ENCODE peak calls at places on chromosomes 4 and X, in five cellular contexts. One of them, this sample, is unnamed.

GRCh38 chrX:107894038-107894437 is 68.4 kb downstream of the MID2 start:
- DNase-seq in stimulated activated CD8-positive, alpha-beta memory T cell treated with anti-CD3 and anti-CD28 coated beads, Interleukin-7, amount 100 ng/mL, for 1 hour: no peak
- DNase-seq in NCI-H345: peak; percentile 44
- DNase-seq in activated CD8-positive, alpha-beta memory T cell treated with anti-CD3 and anti-CD28 coated beads, Interleukin-2, amount 50 U/mL, for 4 hours: no peak
- DNase-seq in activated naive CD8-positive, alpha-beta T cell treated with anti-CD3 and anti-CD28 coated beads for 36 hours: peak; percentile 8
- DNase-seq in this sample: peak; percentile 12

GRCh38 chrX:65644621-65645287 is 22.7 kb upstream of the MSN start:
- DNase-seq in stimulated activated CD8-positive, alpha-beta memory T cell treated with anti-CD3 and anti-CD28 coated beads, Interleukin-7, amount 100 ng/mL, for 1 hour: no peak
- DNase-seq in NCI-H345: no peak
- DNase-seq in activated CD8-positive, alpha-beta memory T cell treated with anti-CD3 and anti-CD28 coated beads, Interleukin-2, amount 50 U/mL, for 4 hours: peak; percentile 27
- DNase-seq in activated naive CD8-positive, alpha-beta T cell treated with anti-CD3 and anti-CD28 coated beads for 36 hours: no peak
- DNase-seq in this sample: no peak

GRCh38 chr4:76108467-76109181 is 34.1 kb downstream of the ART3 start:
- DNase-seq in stimulated activated CD8-positive, alpha-beta memory T cell treated with anti-CD3 and anti-CD28 coated beads, Interleukin-7, amount 100 ng/mL, for 1 hour: no peak
- DNase-seq in NCI-H345: no peak
- DNase-seq in activated CD8-positive, alpha-beta memory T cell treated with anti-CD3 and anti-CD28 coated beads, Interleukin-2, amount 50 U/mL, for 4 hours: no peak
- DNase-seq in activated naive CD8-positive, alpha-beta T cell treated with anti-CD3 and anti-CD28 coated beads for 36 hours: no peak
- DNase-seq in this sample: no peak

GRCh38 chrX:108090474-108091265 is 672 bp downstream of the PSMD10 start:
- DNase-seq in stimulated activated CD8-positive, alpha-beta memory T cell treated with anti-CD3 and anti-CD28 coated beads, Interleukin-7, amount 100 ng/mL, for 1 hour: no peak
- DNase-seq in NCI-H345: no peak
- DNase-seq in activated CD8-positive, alpha-beta memory T cell treated with anti-CD3 and anti-CD28 coated beads, Interleukin-2, amount 50 U/mL, for 4 hours: no peak
- DNase-seq in activated naive CD8-positive, alpha-beta T cell treated with anti-CD3 and anti-CD28 coated beads for 36 hours: no peak
- DNase-seq in this sample: no peak

GRCh38 chrX:4655743-4656142 is 942.3 kb upstream of the PRKX start:
- DNase-seq in stimulated activated CD8-positive, alpha-beta memory T cell treated with anti-CD3 and anti-CD28 coated beads, Interleukin-7, amount 100 ng/mL, for 1 hour: no peak
- DNase-seq in NCI-H345: no peak
- DNase-seq in activated CD8-positive, alpha-beta memory T cell treated with anti-CD3 and anti-CD28 coated beads, Interleukin-2, amount 50 U/mL, for 4 hours: no peak
- DNase-seq in activated naive CD8-positive, alpha-beta T cell treated with anti-CD3 and anti-CD28 coated beads for 36 hours: no peak
- DNase-seq in this sample: no peak

GRCh38 chr4:185210102-185210981 is 944 bp downstream of the SNX25 start:
- DNase-seq in stimulated activated CD8-positive, alpha-beta memory T cell treated with anti-CD3 and anti-CD28 coated beads, Interleukin-7, amount 100 ng/mL, for 1 hour: no peak
- DNase-seq in NCI-H345: peak; percentile 26
- DNase-seq in activated CD8-positive, alpha-beta memory T cell treated with anti-CD3 and anti-CD28 coated beads, Interleukin-2, amount 50 U/mL, for 4 hours: peak; percentile 46
- DNase-seq in activated naive CD8-positive, alpha-beta T cell treated with anti-CD3 and anti-CD28 coated beads for 36 hours: peak; percentile 59
- DNase-seq in this sample: peak; percentile 3

GRCh38 chrX:149516604-149517003 is 11.5 kb upstream of the IDS start:
- DNase-seq in stimulated activated CD8-positive, alpha-beta memory T cell treated with anti-CD3 and anti-CD28 coated beads, Interleukin-7, amount 100 ng/mL, for 1 hour: no peak
- DNase-seq in NCI-H345: no peak
- DNase-seq in activated CD8-positive, alpha-beta memory T cell treated with anti-CD3 and anti-CD28 coated beads, Interleukin-2, amount 50 U/mL, for 4 hours: no peak
- DNase-seq in activated naive CD8-positive, alpha-beta T cell treated with anti-CD3 and anti-CD28 coated beads for 36 hours: no peak
- DNase-seq in this sample: no peak

GRCh38 chr4:54581807-54582206 is 76.0 kb upstream of the KIT start:
- DNase-seq in stimulated activated CD8-positive, alpha-beta memory T cell treated with anti-CD3 and anti-CD28 coated beads, Interleukin-7, amount 100 ng/mL, for 1 hour: no peak
- DNase-seq in NCI-H345: peak; percentile 17
- DNase-seq in activated CD8-positive, alpha-beta memory T cell treated with anti-CD3 and anti-CD28 coated beads, Interleukin-2, amount 50 U/mL, for 4 hours: no peak
- DNase-seq in activated naive CD8-positive, alpha-beta T cell treated with anti-CD3 and anti-CD28 coated beads for 36 hours: no peak
- DNase-seq in this sample: peak; percentile 69

GRCh38 chr4:3520796-3521600 is 11.2 kb downstream of the LRPAP1 start:
- DNase-seq in stimulated activated CD8-positive, alpha-beta memory T cell treated with anti-CD3 and anti-CD28 coated beads, Interleukin-7, amount 100 ng/mL, for 1 hour: no peak
- DNase-seq in NCI-H345: no peak
- DNase-seq in activated CD8-positive, alpha-beta memory T cell treated with anti-CD3 and anti-CD28 coated beads, Interleukin-2, amount 50 U/mL, for 4 hours: no peak
- DNase-seq in activated naive CD8-positive, alpha-beta T cell treated with anti-CD3 and anti-CD28 coated beads for 36 hours: no peak
- DNase-seq in this sample: no peak

This sample was measured in NCI-H774.